ENCODE peak calls at places on chromosome 20, in four cellular contexts. One of them, this sample, is unnamed.

GRCh38 chr20:555933-556332 is 12.3 kb upstream of the CSNK2A1 start:
- DNase-seq in ACHN: peak; percentile 63
- DNase-seq in GM20000: no peak
- DNase-seq in GM03348: no peak
- DNase-seq in this sample: no peak

GRCh38 chr20:37053230-37053950 is 42.4 kb downstream of the RBL1 start:
- DNase-seq in ACHN: no peak
- DNase-seq in GM20000: no peak
- DNase-seq in GM03348: no peak
- DNase-seq in this sample: no peak

GRCh38 chr20:9493818-9494217 is 20.6 kb upstream of the LAMP5 start:
- DNase-seq in ACHN: no peak
- DNase-seq in GM20000: no peak
- DNase-seq in GM03348: no peak
- DNase-seq in this sample: no peak

GRCh38 chr20:10419550-10420133 is 14.4 kb downstream of the MKKS start:
- DNase-seq in ACHN: peak; percentile 67
- DNase-seq in GM20000: no peak
- DNase-seq in GM03348: no peak
- DNase-seq in this sample: no peak

GRCh38 chr20:1626528-1627192 is 6.9 kb upstream of the SIRPB1 start:
- DNase-seq in ACHN: no peak
- DNase-seq in GM20000: no peak
- DNase-seq in GM03348: peak; percentile 3
- DNase-seq in this sample: no peak

GRCh38 chr20:46646122-46646521 is 5.1 kb downstream of the SLC13A3 start:
- DNase-seq in ACHN: no peak
- DNase-seq in GM20000: no peak
- DNase-seq in GM03348: no peak
- DNase-seq in this sample: no peak

GRCh38 chr20:24693466-24694156 is 224.2 kb downstream of the SYNDIG1 start:
- DNase-seq in ACHN: no peak
- DNase-seq in GM20000: no peak
- DNase-seq in GM03348: no peak
- DNase-seq in this sample: no peak

GRCh38 chr20:35181731-35182130 is 9.9 kb downstream of the PROCR start:
- DNase-seq in ACHN: no peak
- DNase-seq in GM20000: no peak
- DNase-seq in GM03348: peak; percentile 55
- DNase-seq in this sample: no peak